ENCODE peak calls at places on chromosomes 1 and 21, in four cellular contexts. U is A172, F is GM10248, C is SK-MEL-5. Q is an unnamed sample.

GRCh38 chr1:92759361-92759760 is 25.5 kb downstream of the EVI5 start:
- DNase-seq in U (no peak), C (no peak), F (no peak), Q (no peak)

GRCh38 chr1:169925505-169926482 is 32.1 kb upstream of the SCYL3 start:
- DNase-seq in U (no peak), C (peak), F (no peak), Q (no peak)

GRCh38 chr1:242873661-242874060 is 349.2 kb upstream of the PLD5 start:
- DNase-seq in C (no peak), U (no peak), F (no peak), Q (no peak)

GRCh38 chr1:225422033-225422605 is 5.7 kb downstream of the LBR start:
- DNase-seq in U (no peak), F (no peak), C (no peak), Q (no peak)

GRCh38 chr1:2194319-2194897 is at the start of gene FAAP20:
- DNase-seq in U (no peak), C (peak), F (peak), Q (peak)

GRCh38 chr1:151639466-151639865 is 27.6 kb downstream of the SNX27 start:
- DNase-seq in U (peak), F (no peak), C (no peak), Q (no peak)

GRCh38 chr1:66399888-66400529 is 133.9 kb upstream of the SGIP1 start:
- DNase-seq in F (peak), U (no peak), C (no peak), Q (no peak)

GRCh38 chr1:110673197-110673701 is 1.5 kb downstream of the KCNA3 start:
- DNase-seq in F (no peak), C (no peak), U (no peak), Q (no peak)

GRCh38 chr21:28516996-28517592 is 475.6 kb downstream of the LTN1 start:
- DNase-seq in C (peak), F (peak), U (peak), Q (peak)

GRCh38 chr1:245614476-245614875 is 459.7 kb downstream of the KIF26B start:
- DNase-seq in C (no peak), F (peak), U (no peak), Q (no peak)

GRCh38 chr1:31580513-31580870 is 4.2 kb downstream of the TINAGL1 start:
- DNase-seq in C (no peak), F (no peak), U (no peak), Q (no peak)

GRCh38 chr1:205324781-205325180 is 3.2 kb upstream of the NUAK2 start:
- DNase-seq in U (peak), C (no peak), F (no peak), Q (no peak)

GRCh38 chr21:42351626-42352432 is 1.0 kb upstream of the TFF2 start:
- DNase-seq in U (no peak), F (no peak), C (no peak), Q (no peak)

Q was measured in germinal center.